ENCODE peak calls at places on chromosome 20, in six cellular contexts. M, N, X, F, Z and H are unnamed samples.

GRCh38 chr20:48094196-48094749 is 309.0 kb upstream of the SULF2 start:
- DNase-seq in M (no peak), N (no peak), X (no peak), F (no peak), Z (no peak), H (no peak)

GRCh38 chr20:44309763-44310663 is 989 bp downstream of the FITM2 start:
- DNase-seq in M (peak; percentile 50), N (peak; percentile 14), X (no peak), F (peak; percentile 68), Z (peak; percentile 84), H (no peak)

GRCh38 chr20:45946149-45946970 is 11.9 kb downstream of the PCIF1 start:
- DNase-seq in M (peak; percentile 88), N (peak; percentile 73), X (no peak), F (peak; percentile 85), Z (peak; percentile 28), H (no peak)

GRCh38 chr20:41373384-41373783 is 6.8 kb upstream of the EMILIN3 start:
- DNase-seq in M (no peak), N (no peak), X (no peak), F (no peak), Z (no peak), H (no peak)

GRCh38 chr20:37980876-37981275 is 52.4 kb downstream of the TTI1 start:
- DNase-seq in M (no peak), N (no peak), X (no peak), F (no peak), Z (no peak), H (no peak)

GRCh38 chr20:17077030-17077429 is 149.8 kb upstream of the PCSK2 start:
- DNase-seq in M (no peak), N (no peak), X (no peak), F (no peak), Z (no peak), H (no peak)

GRCh38 chr20:44683263-44684046 is 31.7 kb upstream of the CCN5 start:
- DNase-seq in M (peak; percentile 52), N (no peak), X (no peak), F (no peak), Z (no peak), H (no peak)

GRCh38 chr20:17505664-17506517 is 25.3 kb downstream of the BFSP1 start:
- DNase-seq in M (peak; percentile 60), N (no peak), X (no peak), F (no peak), Z (peak; percentile 57), H (no peak)

GRCh38 chr20:53567379-53567778 is 26.3 kb downstream of the ZNF217 start:
- DNase-seq in M (no peak), N (no peak), X (no peak), F (no peak), Z (no peak), H (no peak)

GRCh38 chr20:32139947-32140346 is 30.4 kb downstream of the TM9SF4 start:
- DNase-seq in M (no peak), N (no peak), X (no peak), F (no peak), Z (no peak), H (no peak)

GRCh38 chr20:13207016-13207415 is 14.1 kb upstream of the ISM1 start:
- DNase-seq in M (no peak), N (no peak), X (no peak), F (no peak), Z (no peak), H (no peak)

GRCh38 chr20:44056010-44056698 is 130.8 kb downstream of the JPH2 start:
- DNase-seq in M (peak; percentile 23), N (no peak), X (no peak), F (peak; percentile 58), Z (no peak), H (peak; percentile 31)

GRCh38 chr20:41094656-41095055 is 42.7 kb upstream of the PLCG1 start:
- DNase-seq in M (peak; percentile 20), N (no peak), X (no peak), F (no peak), Z (peak; percentile 51), H (no peak)

GRCh38 chr20:5061209-5061608 is 58.5 kb downstream of the PCNA start:
- DNase-seq in M (peak; percentile 33), N (no peak), X (no peak), F (no peak), Z (no peak), H (peak; percentile 56)

GRCh38 chr20:34538671-34539123 is 19.8 kb upstream of the MAP1LC3A start:
- DNase-seq in M (peak; percentile 49), N (peak; percentile 39), X (no peak), F (no peak), Z (peak; percentile 73), H (peak; percentile 63)

GRCh38 chr20:35008411-35009342 is 53.0 kb downstream of the MYH7B start:
- DNase-seq in M (no peak), N (peak; percentile 81), X (no peak), F (peak; percentile 80), Z (peak; percentile 34), H (no peak)

GRCh38 chr20:37657924-37658800 is 35.7 kb upstream of the CTNNBL1 start:
- DNase-seq in M (no peak), N (no peak), X (no peak), F (no peak), Z (no peak), H (no peak)